ENCODE peak calls at places on chromosomes 12 and 14, in ten cellular contexts. One of them, this sample, is unnamed.
A peak's percentile ranks its signal among the peaks of the same experiment; 100 is the strongest.

GRCh38 chr14:99481745-99482099 is 513 bp downstream of the CCNK start:
- DNase-seq in GM23338: peak; percentile 33
- DNase-seq in HCT116: no peak
- DNase-seq in prostate gland: peak; percentile 19
- DNase-seq in Panc1: no peak
- DNase-seq in transverse colon: no peak
- DNase-seq in stomach: no peak
- DNase-seq in GM12878: no peak
- DNase-seq in breast epithelium: no peak
- DNase-seq in endothelial cell of umbilical vein: no peak
- DNase-seq in this sample: no peak

GRCh38 chr14:68283378-68284123 is 464.0 kb downstream of the RAD51B start:
- DNase-seq in GM23338: no peak
- DNase-seq in HCT116: no peak
- DNase-seq in prostate gland: no peak
- DNase-seq in Panc1: no peak
- DNase-seq in transverse colon: peak; percentile 51
- DNase-seq in stomach: no peak
- DNase-seq in GM12878: peak; percentile 95
- DNase-seq in breast epithelium: no peak
- DNase-seq in endothelial cell of umbilical vein: no peak
- DNase-seq in this sample: no peak

GRCh38 chr14:39367387-39367751 is 64.9 kb downstream of the FBXO33 start:
- DNase-seq in GM23338: peak; percentile 52
- DNase-seq in HCT116: no peak
- DNase-seq in prostate gland: no peak
- DNase-seq in Panc1: no peak
- DNase-seq in transverse colon: no peak
- DNase-seq in stomach: no peak
- DNase-seq in GM12878: no peak
- DNase-seq in breast epithelium: no peak
- DNase-seq in endothelial cell of umbilical vein: no peak
- DNase-seq in this sample: no peak

GRCh38 chr12:4824415-4824814 is 85.3 kb upstream of the KCNA1 start:
- DNase-seq in GM23338: no peak
- DNase-seq in HCT116: no peak
- DNase-seq in prostate gland: no peak
- DNase-seq in Panc1: no peak
- DNase-seq in transverse colon: no peak
- DNase-seq in stomach: no peak
- DNase-seq in GM12878: no peak
- DNase-seq in breast epithelium: no peak
- DNase-seq in endothelial cell of umbilical vein: peak; percentile 20
- DNase-seq in this sample: no peak

GRCh38 chr14:103910984-103911383 is 17.3 kb upstream of the TDRD9 start:
- DNase-seq in GM23338: no peak
- DNase-seq in HCT116: no peak
- DNase-seq in prostate gland: no peak
- DNase-seq in Panc1: no peak
- DNase-seq in transverse colon: no peak
- DNase-seq in stomach: no peak
- DNase-seq in GM12878: no peak
- DNase-seq in breast epithelium: no peak
- DNase-seq in endothelial cell of umbilical vein: no peak
- DNase-seq in this sample: no peak

GRCh38 chr14:91873476-91874265 is 6.3 kb upstream of the TC2N start:
- DNase-seq in GM23338: no peak
- DNase-seq in HCT116: no peak
- DNase-seq in prostate gland: no peak
- DNase-seq in Panc1: no peak
- DNase-seq in transverse colon: peak; percentile 59
- DNase-seq in stomach: peak; percentile 59
- DNase-seq in GM12878: peak; percentile 87
- DNase-seq in breast epithelium: no peak
- DNase-seq in endothelial cell of umbilical vein: no peak
- DNase-seq in this sample: no peak

GRCh38 chr12:21852251-21852650 is 77.7 kb upstream of the KCNJ8 start:
- DNase-seq in GM23338: no peak
- DNase-seq in HCT116: no peak
- DNase-seq in prostate gland: no peak
- DNase-seq in Panc1: no peak
- DNase-seq in transverse colon: no peak
- DNase-seq in stomach: no peak
- DNase-seq in GM12878: no peak
- DNase-seq in breast epithelium: no peak
- DNase-seq in endothelial cell of umbilical vein: no peak
- DNase-seq in this sample: no peak

GRCh38 chr12:31118831-31119530 is 45.3 kb downstream of the DDX11 start:
- DNase-seq in GM23338: peak; percentile 92
- DNase-seq in HCT116: peak; percentile 12
- DNase-seq in prostate gland: no peak
- DNase-seq in Panc1: no peak
- DNase-seq in transverse colon: no peak
- DNase-seq in stomach: peak; percentile 45
- DNase-seq in GM12878: no peak
- DNase-seq in breast epithelium: no peak
- DNase-seq in endothelial cell of umbilical vein: no peak
- DNase-seq in this sample: no peak

DNA sequence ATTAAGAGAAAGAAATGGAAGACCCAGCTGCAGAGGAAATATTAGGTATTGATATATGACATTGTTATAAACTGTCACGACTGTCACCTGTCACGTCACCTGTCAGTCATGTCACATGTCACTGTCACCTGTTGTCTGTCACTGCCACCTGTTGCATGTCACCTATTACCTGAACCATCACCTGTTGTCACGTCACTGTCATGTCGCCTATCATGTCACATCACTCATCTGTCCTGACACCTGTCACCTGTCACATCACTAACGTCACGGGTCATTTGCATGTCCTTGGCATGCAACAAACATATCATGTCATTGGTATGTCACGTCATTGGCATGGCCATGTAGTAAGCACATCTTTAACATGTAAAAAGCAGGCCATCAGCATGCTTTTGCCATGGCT is 26.6 kb upstream of the TESC start:
- DNase-seq in GM23338: no peak
- DNase-seq in HCT116: no peak
- DNase-seq in prostate gland: no peak
- DNase-seq in Panc1: no peak
- DNase-seq in transverse colon: no peak
- DNase-seq in stomach: no peak
- DNase-seq in GM12878: no peak
- DNase-seq in breast epithelium: no peak
- DNase-seq in endothelial cell of umbilical vein: no peak
- DNase-seq in this sample: no peak
- TF ChIP-seq POLR2AphosphoS5 in GM23338: no peak
- TF ChIP-seq POLR2AphosphoS5 in HCT116: no peak
- TF ChIP-seq POLR2AphosphoS5 in prostate gland: no peak
- TF ChIP-seq POLR2AphosphoS5 in Panc1: no peak
- TF ChIP-seq POLR2AphosphoS5 in transverse colon: peak; percentile 48
- TF ChIP-seq POLR2AphosphoS5 in stomach: peak; percentile 95
- TF ChIP-seq POLR2AphosphoS5 in GM12878: no peak
- TF ChIP-seq POLR2AphosphoS5 in breast epithelium: no peak
- TF ChIP-seq POLR2AphosphoS5 in endothelial cell of umbilical vein: no peak
- TF ChIP-seq POLR2AphosphoS5 in this sample: peak; percentile 93

GRCh38 chr12:125186471-125187147 is 121.4 kb downstream of the AACS start:
- DNase-seq in GM23338: peak; percentile 51
- DNase-seq in HCT116: no peak
- DNase-seq in prostate gland: no peak
- DNase-seq in Panc1: no peak
- DNase-seq in transverse colon: no peak
- DNase-seq in stomach: no peak
- DNase-seq in GM12878: no peak
- DNase-seq in breast epithelium: no peak
- DNase-seq in endothelial cell of umbilical vein: no peak
- DNase-seq in this sample: no peak

GRCh38 chr12:125185311-125185739 is 120.1 kb downstream of the AACS start:
- DNase-seq in GM23338: peak; percentile 75
- DNase-seq in HCT116: no peak
- DNase-seq in prostate gland: no peak
- DNase-seq in Panc1: no peak
- DNase-seq in transverse colon: no peak
- DNase-seq in stomach: no peak
- DNase-seq in GM12878: no peak
- DNase-seq in breast epithelium: no peak
- DNase-seq in endothelial cell of umbilical vein: no peak
- DNase-seq in this sample: no peak

GRCh38 chr12:125187148-125187733 is 122.0 kb downstream of the AACS start:
- DNase-seq in GM23338: peak; percentile 44
- DNase-seq in HCT116: no peak
- DNase-seq in prostate gland: no peak
- DNase-seq in Panc1: no peak
- DNase-seq in transverse colon: no peak
- DNase-seq in stomach: no peak
- DNase-seq in GM12878: no peak
- DNase-seq in breast epithelium: no peak
- DNase-seq in endothelial cell of umbilical vein: no peak
- DNase-seq in this sample: no peak

GRCh38 chr12:125184213-125184952 is 119.1 kb downstream of the AACS start:
- DNase-seq in GM23338: no peak
- DNase-seq in HCT116: no peak
- DNase-seq in prostate gland: no peak
- DNase-seq in Panc1: no peak
- DNase-seq in transverse colon: no peak
- DNase-seq in stomach: peak; percentile 41
- DNase-seq in GM12878: no peak
- DNase-seq in breast epithelium: no peak
- DNase-seq in endothelial cell of umbilical vein: no peak
- DNase-seq in this sample: no peak

GRCh38 chr12:125185740-125186470 is 120.7 kb downstream of the AACS start:
- DNase-seq in GM23338: peak; percentile 90
- DNase-seq in HCT116: peak; percentile 49
- DNase-seq in prostate gland: peak; percentile 59
- DNase-seq in Panc1: no peak
- DNase-seq in transverse colon: peak; percentile 77
- DNase-seq in stomach: peak; percentile 78
- DNase-seq in GM12878: no peak
- DNase-seq in breast epithelium: no peak
- DNase-seq in endothelial cell of umbilical vein: peak; percentile 53
- DNase-seq in this sample: peak; percentile 77
- H3K4me3 ChIP-seq in GM23338: peak within 1 kb of the TSS; percentile 82
- H3K4me3 ChIP-seq in HCT116: peak within 1 kb of the TSS; percentile 38
- H3K4me3 ChIP-seq in prostate gland: peak within 1 kb of the TSS; percentile 10
- H3K4me3 ChIP-seq in Panc1: peak within 1 kb of the TSS; percentile 24
- H3K4me3 ChIP-seq in transverse colon: no peak within 1 kb of the TSS
- H3K4me3 ChIP-seq in stomach: peak within 1 kb of the TSS; percentile 35
- H3K4me3 ChIP-seq in GM12878: no peak within 1 kb of the TSS
- H3K4me3 ChIP-seq in breast epithelium: peak within 1 kb of the TSS; percentile 36
- H3K4me3 ChIP-seq in endothelial cell of umbilical vein: no peak within 1 kb of the TSS
- H3K4me3 ChIP-seq in this sample: peak within 1 kb of the TSS; percentile 48

DNA sequence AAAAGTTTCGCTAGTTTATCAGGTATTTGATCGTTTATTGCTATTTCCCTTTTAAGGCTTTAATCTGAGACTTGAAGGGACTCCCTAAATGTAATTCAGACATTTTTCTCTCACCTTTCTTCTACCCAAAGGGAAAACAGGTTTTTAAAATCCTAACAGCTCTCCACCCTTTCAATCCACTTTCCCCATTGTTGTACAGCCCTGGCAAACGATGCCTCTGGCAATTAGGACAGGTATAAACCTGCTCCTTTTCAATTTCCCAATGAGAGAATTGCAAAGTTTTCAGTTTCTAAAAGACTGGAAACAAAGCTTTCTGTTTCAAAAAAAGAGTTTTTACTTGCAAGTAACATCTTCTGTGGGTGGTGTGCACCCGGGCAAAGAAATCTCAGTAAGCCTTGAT is 131.1 kb downstream of the HMGA2 start:
- DNase-seq in GM23338: no peak
- DNase-seq in HCT116: no peak
- DNase-seq in prostate gland: no peak
- DNase-seq in Panc1: no peak
- DNase-seq in transverse colon: no peak
- DNase-seq in stomach: no peak
- DNase-seq in GM12878: no peak
- DNase-seq in breast epithelium: no peak
- DNase-seq in endothelial cell of umbilical vein: no peak
- DNase-seq in this sample: no peak
- TF ChIP-seq POLR2AphosphoS5 in GM23338: no peak
- TF ChIP-seq POLR2AphosphoS5 in HCT116: no peak
- TF ChIP-seq POLR2AphosphoS5 in prostate gland: no peak
- TF ChIP-seq POLR2AphosphoS5 in Panc1: no peak
- TF ChIP-seq POLR2AphosphoS5 in transverse colon: no peak
- TF ChIP-seq POLR2AphosphoS5 in stomach: no peak
- TF ChIP-seq POLR2AphosphoS5 in GM12878: no peak
- TF ChIP-seq POLR2AphosphoS5 in breast epithelium: no peak
- TF ChIP-seq POLR2AphosphoS5 in endothelial cell of umbilical vein: no peak
- TF ChIP-seq POLR2AphosphoS5 in this sample: no peak

GRCh38 chr12:70919161-70919560 is 1.4 kb downstream of the PTPRR start:
- DNase-seq in GM23338: no peak
- DNase-seq in HCT116: no peak
- DNase-seq in prostate gland: no peak
- DNase-seq in Panc1: no peak
- DNase-seq in transverse colon: no peak
- DNase-seq in stomach: no peak
- DNase-seq in GM12878: no peak
- DNase-seq in breast epithelium: no peak
- DNase-seq in endothelial cell of umbilical vein: no peak
- DNase-seq in this sample: no peak

GRCh38 chr12:70920891-70921290 is 353 bp upstream of the PTPRR start:
- DNase-seq in GM23338: peak; percentile 30
- DNase-seq in HCT116: no peak
- DNase-seq in prostate gland: no peak
- DNase-seq in Panc1: no peak
- DNase-seq in transverse colon: no peak
- DNase-seq in stomach: no peak
- DNase-seq in GM12878: no peak
- DNase-seq in breast epithelium: no peak
- DNase-seq in endothelial cell of umbilical vein: no peak
- DNase-seq in this sample: no peak

GRCh38 chr12:70918321-70918720 is 2.2 kb downstream of the PTPRR start:
- DNase-seq in GM23338: no peak
- DNase-seq in HCT116: no peak
- DNase-seq in prostate gland: no peak
- DNase-seq in Panc1: no peak
- DNase-seq in transverse colon: no peak
- DNase-seq in stomach: no peak
- DNase-seq in GM12878: no peak
- DNase-seq in breast epithelium: no peak
- DNase-seq in endothelial cell of umbilical vein: no peak
- DNase-seq in this sample: no peak

GRCh38 chr12:70919597-70920035 is 922 bp downstream of the PTPRR start:
- DNase-seq in GM23338: peak; percentile 84
- DNase-seq in HCT116: no peak
- DNase-seq in prostate gland: no peak
- DNase-seq in Panc1: no peak
- DNase-seq in transverse colon: no peak
- DNase-seq in stomach: no peak
- DNase-seq in GM12878: no peak
- DNase-seq in breast epithelium: no peak
- DNase-seq in endothelial cell of umbilical vein: no peak
- DNase-seq in this sample: no peak

DNA sequence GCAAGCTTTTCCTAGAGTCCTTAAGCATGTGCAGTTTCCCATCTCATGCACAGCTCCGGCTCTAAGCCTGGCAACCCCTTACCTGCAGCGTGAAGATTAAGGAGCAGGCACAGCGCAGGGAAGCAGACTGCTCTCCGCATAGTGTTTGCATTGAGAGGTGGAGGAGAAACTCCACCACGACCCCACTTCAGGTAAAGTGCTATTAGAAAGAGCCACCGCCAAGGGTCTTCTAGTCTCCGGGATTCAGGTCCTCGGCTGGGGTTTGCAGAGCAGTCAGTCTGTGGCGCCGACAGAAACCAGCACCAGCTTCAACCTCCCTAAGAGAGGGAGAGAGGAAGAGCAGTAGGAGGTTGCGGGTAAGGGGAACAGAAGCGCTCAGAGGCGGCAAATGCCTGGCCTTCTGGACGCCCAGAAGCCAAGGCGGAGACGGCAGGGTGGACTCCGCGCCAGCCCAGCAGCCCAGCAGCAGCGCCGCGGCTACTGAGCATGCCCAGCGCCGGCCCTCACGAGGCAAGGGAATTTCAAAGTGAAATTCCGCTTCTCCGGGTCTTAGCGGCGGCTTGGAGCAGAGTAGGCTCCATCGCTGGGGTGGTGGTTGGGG is at the start of gene PTPRR:
- DNase-seq in GM23338: peak; percentile 81
- DNase-seq in HCT116: no peak
- DNase-seq in prostate gland: no peak
- DNase-seq in Panc1: no peak
- DNase-seq in transverse colon: no peak
- DNase-seq in stomach: no peak
- DNase-seq in GM12878: no peak
- DNase-seq in breast epithelium: no peak
- DNase-seq in endothelial cell of umbilical vein: no peak
- DNase-seq in this sample: no peak
- H3K4me3 ChIP-seq in GM23338: peak within 1 kb of the TSS; percentile 68
- H3K4me3 ChIP-seq in HCT116: no peak within 1 kb of the TSS
- H3K4me3 ChIP-seq in prostate gland: no peak within 1 kb of the TSS
- H3K4me3 ChIP-seq in Panc1: peak within 1 kb of the TSS; percentile 14
- H3K4me3 ChIP-seq in transverse colon: no peak within 1 kb of the TSS
- H3K4me3 ChIP-seq in stomach: peak within 1 kb of the TSS; percentile 29
- H3K4me3 ChIP-seq in GM12878: no peak within 1 kb of the TSS
- H3K4me3 ChIP-seq in breast epithelium: peak within 1 kb of the TSS; percentile 19
- H3K4me3 ChIP-seq in endothelial cell of umbilical vein: no peak within 1 kb of the TSS
- H3K4me3 ChIP-seq in this sample: no peak within 1 kb of the TSS

This sample was measured in sigmoid colon.